ENCODE peak calls at places on chromosome 19, in eight cellular contexts. One of them, this sample, is unnamed.

GRCh38 chr19:33781996-33782395 is 14.7 kb upstream of the KCTD15 start:
- DNase-seq in right atrium auricular region: no peak
- DNase-seq in fibroblast of lung: peak; percentile 46
- DNase-seq in upper lobe of right lung: no peak
- DNase-seq in cardiac muscle cell: no peak
- DNase-seq in AG04450: no peak
- DNase-seq in heart right ventricle: no peak
- DNase-seq in HAP-1: no peak
- DNase-seq in this sample: no peak

GRCh38 chr19:10230155-10230903 is 802 bp downstream of the S1PR2 start:
- DNase-seq in right atrium auricular region: no peak
- DNase-seq in fibroblast of lung: peak; percentile 54
- DNase-seq in upper lobe of right lung: peak; percentile 82
- DNase-seq in cardiac muscle cell: peak; percentile 76
- DNase-seq in AG04450: no peak
- DNase-seq in heart right ventricle: peak; percentile 52
- DNase-seq in HAP-1: peak; percentile 78
- DNase-seq in this sample: no peak

GRCh38 chr19:45638930-45639729 is at the start of gene EML2:
- DNase-seq in right atrium auricular region: no peak
- DNase-seq in fibroblast of lung: peak; percentile 39
- DNase-seq in upper lobe of right lung: peak; percentile 82
- DNase-seq in cardiac muscle cell: peak; percentile 85
- DNase-seq in AG04450: no peak
- DNase-seq in heart right ventricle: no peak
- DNase-seq in HAP-1: peak; percentile 83
- DNase-seq in this sample: no peak

GRCh38 chr19:48806818-48807589 is 3.8 kb downstream of the BCAT2 start:
- DNase-seq in right atrium auricular region: no peak
- DNase-seq in fibroblast of lung: peak; percentile 40
- DNase-seq in upper lobe of right lung: no peak
- DNase-seq in cardiac muscle cell: peak; percentile 60
- DNase-seq in AG04450: no peak
- DNase-seq in heart right ventricle: no peak
- DNase-seq in HAP-1: peak; percentile 64
- DNase-seq in this sample: no peak

GRCh38 chr19:52566588-52566987 is 3.5 kb upstream of the ZNF701 start:
- DNase-seq in right atrium auricular region: no peak
- DNase-seq in fibroblast of lung: peak; percentile 60
- DNase-seq in upper lobe of right lung: no peak
- DNase-seq in cardiac muscle cell: no peak
- DNase-seq in AG04450: peak; percentile 4
- DNase-seq in heart right ventricle: no peak
- DNase-seq in HAP-1: no peak
- DNase-seq in this sample: no peak

GRCh38 chr19:45643927-45644771 is 5.0 kb upstream of the EML2 start:
- DNase-seq in right atrium auricular region: no peak
- DNase-seq in fibroblast of lung: no peak
- DNase-seq in upper lobe of right lung: no peak
- DNase-seq in cardiac muscle cell: no peak
- DNase-seq in AG04450: no peak
- DNase-seq in heart right ventricle: no peak
- DNase-seq in HAP-1: no peak
- DNase-seq in this sample: no peak

GRCh38 chr19:5977222-5977784 is 637 bp downstream of the RANBP3 start:
- DNase-seq in right atrium auricular region: no peak
- DNase-seq in fibroblast of lung: no peak
- DNase-seq in upper lobe of right lung: no peak
- DNase-seq in cardiac muscle cell: peak; percentile 34
- DNase-seq in AG04450: no peak
- DNase-seq in heart right ventricle: no peak
- DNase-seq in HAP-1: no peak
- DNase-seq in this sample: no peak

GRCh38 chr19:31470952-31471351 is 121.7 kb upstream of the TSHZ3 start:
- DNase-seq in right atrium auricular region: no peak
- DNase-seq in fibroblast of lung: no peak
- DNase-seq in upper lobe of right lung: no peak
- DNase-seq in cardiac muscle cell: no peak
- DNase-seq in AG04450: no peak
- DNase-seq in heart right ventricle: no peak
- DNase-seq in HAP-1: no peak
- DNase-seq in this sample: no peak

GRCh38 chr19:2034729-2035589 is 16.1 kb downstream of the MKNK2 start:
- DNase-seq in right atrium auricular region: no peak
- DNase-seq in fibroblast of lung: no peak
- DNase-seq in upper lobe of right lung: peak; percentile 89
- DNase-seq in cardiac muscle cell: peak; percentile 43
- DNase-seq in AG04450: no peak
- DNase-seq in heart right ventricle: no peak
- DNase-seq in HAP-1: peak; percentile 92
- DNase-seq in this sample: peak; percentile 78

GRCh38 chr19:8391274-8392016 is 1.3 kb downstream of the RAB11B start:
- DNase-seq in right atrium auricular region: no peak
- DNase-seq in fibroblast of lung: no peak
- DNase-seq in upper lobe of right lung: peak; percentile 65
- DNase-seq in cardiac muscle cell: no peak
- DNase-seq in AG04450: no peak
- DNase-seq in heart right ventricle: no peak
- DNase-seq in HAP-1: no peak
- DNase-seq in this sample: no peak
- H3K4me3 ChIP-seq in right atrium auricular region: peak overlapping the region; percentile 100
- H3K4me3 ChIP-seq in fibroblast of lung: peak overlapping the region; percentile 75
- H3K4me3 ChIP-seq in upper lobe of right lung: peak overlapping the region; percentile 83
- H3K4me3 ChIP-seq in cardiac muscle cell: no peak overlapping the region
- H3K4me3 ChIP-seq in AG04450: peak overlapping the region; percentile 1
- H3K4me3 ChIP-seq in heart right ventricle: peak overlapping the region; percentile 82
- H3K4me3 ChIP-seq in HAP-1: peak overlapping the region; percentile 51
- H3K4me3 ChIP-seq in this sample: no peak overlapping the region

DNA sequence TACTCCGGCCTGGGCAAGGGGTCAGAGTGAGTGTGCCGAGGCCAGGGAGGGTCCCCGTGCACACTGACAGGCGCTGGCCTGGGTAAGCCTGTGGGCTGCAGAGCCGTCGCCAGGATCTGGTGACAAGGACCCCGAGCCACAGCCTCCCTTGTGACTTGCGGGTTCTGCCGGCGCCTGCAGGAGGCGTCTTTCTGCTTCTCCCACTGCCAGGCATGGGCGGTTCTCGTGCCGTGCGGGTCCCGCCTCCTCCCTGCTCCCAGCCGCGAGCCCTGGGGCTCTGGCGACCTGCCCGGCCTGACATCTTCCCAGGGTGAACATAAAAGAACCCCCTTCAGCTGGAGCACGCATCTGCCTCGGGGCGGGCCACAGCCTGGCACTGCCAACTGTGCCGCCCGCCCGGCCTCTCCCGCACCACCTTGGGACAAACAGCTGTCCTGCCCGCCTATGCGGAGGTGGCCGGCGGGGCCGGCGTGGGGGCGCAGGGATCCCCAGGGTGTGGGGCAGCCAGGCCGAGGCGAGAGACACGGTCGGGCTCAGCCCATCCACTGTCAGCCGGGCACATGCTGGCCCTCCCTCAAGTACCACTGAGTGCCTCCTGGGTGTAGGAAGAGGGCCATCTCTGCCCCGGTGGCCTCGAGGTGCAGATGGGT is 1.5 kb upstream of the HCN2 start:
- DNase-seq in right atrium auricular region: no peak
- DNase-seq in fibroblast of lung: peak; percentile 61
- DNase-seq in upper lobe of right lung: peak; percentile 83
- DNase-seq in cardiac muscle cell: peak; percentile 81
- DNase-seq in AG04450: no peak
- DNase-seq in heart right ventricle: peak; percentile 69
- DNase-seq in HAP-1: peak; percentile 93
- DNase-seq in this sample: no peak
- H3K27me3 ChIP-seq in right atrium auricular region: no peaks in the 10 kb centered on the region
- H3K27me3 ChIP-seq in fibroblast of lung: peaks cover 6% of the 10 kb centered on the region
- H3K27me3 ChIP-seq in upper lobe of right lung: peaks cover 49% of the 10 kb centered on the region
- H3K27me3 ChIP-seq in cardiac muscle cell: peaks cover 38% of the 10 kb centered on the region
- H3K27me3 ChIP-seq in AG04450: peaks cover 10% of the 10 kb centered on the region
- H3K27me3 ChIP-seq in heart right ventricle: peaks cover 43% of the 10 kb centered on the region
- H3K27me3 ChIP-seq in HAP-1: peaks cover 23% of the 10 kb centered on the region
- H3K27me3 ChIP-seq in this sample: peaks cover 13% of the 10 kb centered on the region

DNA sequence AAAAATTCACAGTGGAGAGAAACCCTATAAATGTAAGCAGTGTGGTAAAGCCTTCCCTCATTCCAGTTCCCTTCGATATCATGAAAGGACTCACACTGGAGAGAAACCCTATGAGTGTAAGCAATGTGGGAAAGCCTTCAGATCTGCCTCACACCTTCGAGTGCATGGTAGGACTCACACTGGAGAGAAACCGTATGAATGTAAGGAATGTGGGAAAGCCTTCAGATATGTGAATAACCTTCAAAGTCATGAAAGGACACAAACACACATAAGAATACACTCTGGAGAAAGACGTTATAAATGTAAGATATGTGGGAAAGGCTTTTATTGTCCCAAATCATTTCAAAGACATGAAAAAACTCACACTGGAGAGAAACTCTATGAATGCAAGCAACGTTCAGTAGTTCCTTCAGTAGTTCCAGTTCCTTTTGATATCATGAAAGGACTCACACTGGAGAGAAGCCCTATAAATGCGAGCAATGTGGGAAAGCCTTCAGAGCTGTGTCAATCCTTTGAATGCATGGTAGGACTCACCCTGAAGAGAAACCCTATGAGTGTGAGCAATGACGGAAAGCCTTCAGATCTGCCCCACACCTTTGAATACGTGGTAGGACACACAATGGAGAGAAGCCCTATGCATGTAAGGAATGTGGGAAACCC is 16.1 kb upstream of the ZNF439 start:
- DNase-seq in right atrium auricular region: no peak
- DNase-seq in fibroblast of lung: no peak
- DNase-seq in upper lobe of right lung: no peak
- DNase-seq in cardiac muscle cell: no peak
- DNase-seq in AG04450: no peak
- DNase-seq in heart right ventricle: no peak
- DNase-seq in HAP-1: no peak
- DNase-seq in this sample: no peak
- H3K4me3 ChIP-seq in right atrium auricular region: no peak overlapping the region
- H3K4me3 ChIP-seq in fibroblast of lung: no peak overlapping the region
- H3K4me3 ChIP-seq in upper lobe of right lung: no peak overlapping the region
- H3K4me3 ChIP-seq in cardiac muscle cell: no peak overlapping the region
- H3K4me3 ChIP-seq in AG04450: no peak overlapping the region
- H3K4me3 ChIP-seq in heart right ventricle: no peak overlapping the region
- H3K4me3 ChIP-seq in HAP-1: no peak overlapping the region
- H3K4me3 ChIP-seq in this sample: no peak overlapping the region

GRCh38 chr19:50716178-50717025 is 3.2 kb downstream of the SHANK1 start:
- DNase-seq in right atrium auricular region: no peak
- DNase-seq in fibroblast of lung: no peak
- DNase-seq in upper lobe of right lung: no peak
- DNase-seq in cardiac muscle cell: no peak
- DNase-seq in AG04450: no peak
- DNase-seq in heart right ventricle: no peak
- DNase-seq in HAP-1: no peak
- DNase-seq in this sample: no peak
- H3K27me3 ChIP-seq in right atrium auricular region: peaks cover 6% of the 10 kb centered on the region
- H3K27me3 ChIP-seq in fibroblast of lung: no peaks in the 10 kb centered on the region
- H3K27me3 ChIP-seq in upper lobe of right lung: peaks cover 37% of the 10 kb centered on the region
- H3K27me3 ChIP-seq in cardiac muscle cell: peaks cover 21% of the 10 kb centered on the region
- H3K27me3 ChIP-seq in AG04450: no peaks in the 10 kb centered on the region
- H3K27me3 ChIP-seq in heart right ventricle: peaks cover 42% of the 10 kb centered on the region
- H3K27me3 ChIP-seq in HAP-1: no peaks in the 10 kb centered on the region
- H3K27me3 ChIP-seq in this sample: no peaks in the 10 kb centered on the region

DNA sequence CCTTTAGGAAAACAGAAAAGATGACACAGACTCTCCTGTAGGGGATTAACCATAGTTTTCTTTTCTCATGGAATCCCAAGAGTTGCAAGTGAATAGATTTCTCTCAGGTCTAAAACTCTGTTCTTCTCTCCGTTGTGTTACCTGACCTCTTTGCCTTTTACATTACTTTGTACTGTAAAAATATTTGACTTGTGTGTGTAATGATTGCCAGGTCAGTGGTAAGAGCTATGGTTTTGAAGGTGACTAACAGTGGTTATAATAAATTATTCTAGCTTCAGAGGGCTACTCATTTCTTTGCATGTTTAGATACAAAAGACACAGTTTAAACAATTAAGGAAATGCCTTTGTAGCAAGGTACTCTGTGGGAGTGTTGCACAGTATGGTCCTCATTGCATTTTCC is 23.0 kb upstream of the PSG2 start:
- DNase-seq in right atrium auricular region: no peak
- DNase-seq in fibroblast of lung: peak; percentile 34
- DNase-seq in upper lobe of right lung: no peak
- DNase-seq in cardiac muscle cell: no peak
- DNase-seq in AG04450: no peak
- DNase-seq in heart right ventricle: no peak
- DNase-seq in HAP-1: no peak
- DNase-seq in this sample: no peak
- H3K4me3 ChIP-seq in right atrium auricular region: no peak overlapping the region
- H3K4me3 ChIP-seq in fibroblast of lung: no peak overlapping the region
- H3K4me3 ChIP-seq in upper lobe of right lung: no peak overlapping the region
- H3K4me3 ChIP-seq in cardiac muscle cell: no peak overlapping the region
- H3K4me3 ChIP-seq in AG04450: no peak overlapping the region
- H3K4me3 ChIP-seq in heart right ventricle: no peak overlapping the region
- H3K4me3 ChIP-seq in HAP-1: no peak overlapping the region
- H3K4me3 ChIP-seq in this sample: no peak overlapping the region